ENCODE peak calls at places on chromosome 9, in eight cellular contexts. I is left ventricle myocardium inferior, V is BE2C, M is right lobe of liver, D is body of pancreas, Y is transverse colon, B is hepatocyte, J is heart right ventricle. F is an unnamed sample. For H3K9me3, the result is how much of the 10 kb centered on the place peaks cover.

GRCh38 chr9:127858041-127858512 is 3.6 kb upstream of the ENG start:
- DNase-seq in Y (no peak), B (no peak), V (peak), J (peak), I (peak), M (no peak), D (peak), F (peak)

GRCh38 chr9:123438821-123439220 is 82.8 kb downstream of the CRB2 start:
- DNase-seq in I (no peak), V (no peak), B (no peak), D (no peak), Y (no peak), M (no peak), J (no peak), F (no peak)

GRCh38 chr9:114082017-114082735 is 4.1 kb upstream of the AMBP start:
- DNase-seq in M (peak), J (peak), I (peak), Y (peak), V (peak), B (peak), D (peak), F (peak)

GRCh38 chr9:138020120-138020794 is 142.7 kb downstream of the CACNA1B start:
- DNase-seq in V (no peak), J (no peak), B (no peak), Y (no peak), I (no peak), D (no peak), M (no peak), F (no peak)

GRCh38 chr9:77883846-77884771 is 147.5 kb downstream of the GNAQ start:
- DNase-seq in B (no peak), V (peak), I (no peak), D (no peak), Y (no peak), M (no peak), J (no peak), F (peak)

GRCh38 chr9:92295827-92296258 is 2.3 kb upstream of the IARS1 start:
- DNase-seq in D (no peak), Y (no peak), B (peak), J (no peak), M (no peak), I (no peak), V (no peak), F (peak)

GRCh38 chr9:129146441-129146933 is 31.6 kb downstream of the IER5L start:
- DNase-seq in V (no peak), M (no peak), B (peak), D (no peak), Y (no peak), J (no peak), I (no peak), F (no peak)

GRCh38 chr9:2859776-2860379 is 16.0 kb upstream of the PUM3 start:
- DNase-seq in Y (peak), V (peak), M (peak), D (peak), I (peak), B (peak), J (peak), F (peak)

GRCh38 chr9:112890106-112891081 is at the start of gene SLC46A2:
- DNase-seq in B (peak), I (peak), V (no peak), D (peak), M (peak), Y (no peak), J (no peak), F (no peak)

GRCh38 chr9:81380504-81380903 is 308.8 kb downstream of the TLE1 start:
- DNase-seq in I (no peak), V (no peak), B (no peak), J (no peak), D (no peak), M (no peak), Y (no peak), F (no peak)

GRCh38 chr9:6134661-6135177 is 80.9 kb upstream of the IL33 start:
- DNase-seq in V (no peak), M (no peak), I (no peak), Y (no peak), D (no peak), J (no peak), B (no peak), F (no peak)

GRCh38 chr9:134642385-134643181 is 980 bp downstream of the COL5A1 start:
- DNase-seq in J (peak), B (peak), Y (peak), D (peak), V (peak), I (peak), M (no peak), F (peak)
- TF ChIP-seq CTCF in J (peak), B (peak), Y (no peak), D (no peak), V (no peak), I (no peak), M (no peak), F (no peak)

GRCh38 chr9:130205912-130206311 is 33.7 kb downstream of the NCS1 start:
- DNase-seq in B (no peak), D (no peak), J (no peak), Y (no peak), V (no peak), M (no peak), I (no peak), F (no peak)

GRCh38 chr9:130206579-130206978 is 34.4 kb downstream of the NCS1 start:
- DNase-seq in I (no peak), B (no peak), V (no peak), D (no peak), J (no peak), Y (no peak), M (no peak), F (no peak)

GRCh38 chr9:130209422-130209821 is 37.2 kb downstream of the NCS1 start:
- DNase-seq in B (no peak), I (no peak), J (no peak), V (no peak), M (no peak), Y (no peak), D (no peak), F (no peak)

GRCh38 chr9:130207241-130207992 is 35.2 kb downstream of the NCS1 start:
- DNase-seq in D (no peak), M (no peak), B (no peak), I (no peak), V (no peak), J (no peak), Y (no peak), F (no peak)

DNA sequence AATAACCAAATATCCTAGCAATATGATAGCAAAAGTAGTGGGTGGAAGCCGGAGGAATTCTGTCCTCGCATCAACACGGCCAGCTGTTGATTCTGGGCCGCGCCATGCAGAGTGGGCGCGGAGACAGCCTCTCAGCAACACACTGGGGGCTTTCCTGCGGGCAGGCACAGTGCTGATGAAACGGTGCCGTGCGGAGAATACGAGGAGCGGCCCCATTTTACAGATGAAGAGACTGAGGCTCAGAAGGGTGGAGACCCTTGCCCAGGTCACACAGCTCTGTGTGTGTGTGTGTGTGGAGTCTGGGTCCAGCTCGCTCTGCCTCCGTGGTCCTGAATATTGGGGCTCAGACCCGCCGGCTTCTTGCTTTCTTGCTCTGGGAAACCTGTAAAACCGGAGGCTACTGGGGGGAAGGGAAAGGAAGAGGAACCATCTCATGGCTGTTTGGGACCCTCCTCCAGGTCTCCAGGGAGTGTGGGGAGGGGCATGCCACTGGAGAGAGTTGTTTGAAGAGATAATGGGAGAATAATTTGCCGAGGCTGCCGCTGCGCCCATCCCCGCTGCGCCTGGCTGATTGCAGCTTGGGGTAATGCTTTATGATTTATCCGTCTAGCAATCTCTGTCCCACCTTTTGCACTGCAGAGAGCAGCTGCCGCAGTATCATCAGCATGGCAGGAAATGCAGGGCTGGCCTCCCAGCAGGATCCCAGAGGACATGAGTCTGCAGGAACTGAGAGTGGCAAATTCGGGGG is 36.6 kb downstream of the NCS1 start:
- DNase-seq in B (no peak), Y (no peak), J (no peak), V (peak), I (no peak), M (no peak), D (no peak), F (no peak)
- H3K4me3 ChIP-seq in B (no peak), Y (no peak), J (no peak), V (peak), I (no peak), M (no peak), D (no peak), F (no peak)

DNA sequence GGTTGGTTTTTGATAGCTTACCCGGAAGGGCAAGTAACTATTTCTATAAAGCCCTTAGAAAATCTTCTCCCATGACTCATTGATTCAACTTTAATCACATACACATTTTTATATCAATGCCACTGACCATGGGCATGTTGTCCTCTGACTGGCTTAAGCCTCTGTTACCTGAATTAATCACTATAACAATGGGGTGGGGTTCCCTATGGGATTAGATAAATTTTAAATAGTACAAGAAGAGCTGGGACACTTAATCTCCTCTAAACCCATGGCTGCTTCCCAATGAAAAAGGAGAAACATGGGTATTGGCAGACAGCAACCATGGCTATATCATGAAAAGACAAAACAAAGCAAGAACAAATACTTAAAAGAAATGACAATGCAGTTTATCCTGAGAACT is 636.2 kb downstream of the BRINP1 start:
- DNase-seq in J (no peak), V (no peak), B (no peak), D (no peak), M (no peak), Y (no peak), I (no peak), F (no peak)
- H3K9me3 ChIP-seq in J (under half), V (under half), B (under half), D (under half), M (under half), Y (under half), I (under half), F (under half)

GRCh38 chr9:120734607-120735006 is 20.3 kb upstream of the MEGF9 start:
- DNase-seq in B (no peak), V (no peak), I (no peak), J (no peak), M (no peak), D (no peak), Y (no peak), F (no peak)

GRCh38 chr9:120733190-120733589 is 18.9 kb upstream of the MEGF9 start:
- DNase-seq in Y (no peak), J (peak), M (peak), I (peak), B (peak), V (no peak), D (peak), F (no peak)

GRCh38 chr9:120730661-120731514 is 16.6 kb upstream of the MEGF9 start:
- DNase-seq in I (peak), J (peak), B (peak), V (peak), D (peak), Y (no peak), M (peak), F (peak)

GRCh38 chr9:120726484-120726883 is 12.2 kb upstream of the MEGF9 start:
- DNase-seq in D (no peak), M (no peak), I (no peak), Y (no peak), J (no peak), B (no peak), V (no peak), F (no peak)

DNA sequence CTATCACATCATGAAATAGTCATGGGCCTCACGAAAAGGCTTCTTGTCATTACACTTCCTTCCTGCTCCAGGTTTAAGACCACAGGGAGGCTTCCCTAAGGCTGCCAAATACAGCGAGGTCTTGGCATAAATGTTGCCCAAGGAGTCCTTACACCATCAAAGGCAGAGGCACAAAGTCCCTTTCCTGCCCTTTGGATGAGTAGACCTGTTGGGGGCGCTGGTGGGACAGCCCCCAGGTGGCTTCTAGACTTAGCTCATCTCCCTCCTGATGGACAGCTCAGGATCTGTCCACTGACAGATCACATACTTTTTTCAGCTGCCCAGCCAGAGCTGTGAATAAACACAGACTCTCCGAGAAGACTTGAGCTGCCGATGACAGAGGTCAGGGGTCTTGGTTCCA is 15.5 kb upstream of the MEGF9 start:
- DNase-seq in I (no peak), Y (no peak), B (no peak), D (no peak), J (no peak), M (no peak), V (no peak), F (peak)
- TF ChIP-seq CTCF in I (no peak), Y (no peak), B (peak), D (no peak), J (peak), M (peak), V (peak), F (peak)

GRCh38 chr9:101028346-101029299 is at the start of gene PLPPR1:
- DNase-seq in B (peak), D (peak), V (peak), M (peak), Y (peak), J (no peak), I (peak), F (peak)

GRCh38 chr9:101027246-101027645 is 1.3 kb upstream of the PLPPR1 start:
- DNase-seq in I (no peak), Y (no peak), V (no peak), J (no peak), M (no peak), B (no peak), D (no peak), F (peak)

GRCh38 chr9:101027733-101028345 is 688 bp upstream of the PLPPR1 start:
- DNase-seq in B (no peak), M (no peak), J (no peak), I (no peak), Y (no peak), D (no peak), V (no peak), F (no peak)

GRCh38 chr9:101030022-101030391 is 1.5 kb downstream of the PLPPR1 start:
- DNase-seq in M (no peak), I (no peak), J (no peak), Y (no peak), V (no peak), B (no peak), D (no peak), F (no peak)

DNA sequence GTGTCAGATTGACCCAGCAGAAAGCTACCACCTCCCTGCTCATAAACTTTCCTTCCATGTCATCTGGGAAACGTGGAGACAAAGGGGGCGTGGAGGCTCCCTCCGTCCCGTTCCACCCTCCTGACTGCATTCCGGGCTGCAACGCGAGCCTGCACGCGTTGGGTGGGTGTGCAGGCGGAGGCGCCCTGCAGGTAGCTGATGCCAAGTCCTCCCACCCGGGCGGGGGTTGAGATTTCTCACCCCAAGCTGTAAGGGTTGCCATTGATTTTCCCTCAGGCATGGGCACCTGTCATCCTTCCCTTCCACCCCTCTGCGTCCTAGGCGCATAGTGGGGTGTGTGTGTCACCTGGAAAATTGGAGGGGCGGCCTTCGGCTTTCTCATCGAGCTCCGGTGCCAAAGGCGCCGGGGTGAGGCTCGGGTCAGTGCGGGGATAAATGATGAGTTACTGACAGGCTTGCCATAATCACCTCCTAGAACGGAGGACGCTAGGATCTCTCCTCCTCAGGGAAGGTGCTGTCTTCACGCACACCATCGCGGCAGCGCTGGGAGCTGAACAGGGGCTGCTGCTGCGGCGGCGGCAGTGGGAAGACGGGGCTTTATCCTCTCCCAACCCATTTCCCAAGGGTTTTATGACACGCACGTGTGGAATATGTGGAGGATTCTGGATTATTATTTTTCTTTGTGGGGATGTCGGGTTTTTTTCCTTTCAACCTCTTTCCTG is 934 bp downstream of the PLPPR1 start:
- DNase-seq in B (peak), D (no peak), Y (no peak), M (peak), I (no peak), V (no peak), J (no peak), F (peak)
- H3K4me3 ChIP-seq in B (peak), D (no peak), Y (peak), M (peak), I (peak), V (no peak), J (peak), F (peak)

DNA sequence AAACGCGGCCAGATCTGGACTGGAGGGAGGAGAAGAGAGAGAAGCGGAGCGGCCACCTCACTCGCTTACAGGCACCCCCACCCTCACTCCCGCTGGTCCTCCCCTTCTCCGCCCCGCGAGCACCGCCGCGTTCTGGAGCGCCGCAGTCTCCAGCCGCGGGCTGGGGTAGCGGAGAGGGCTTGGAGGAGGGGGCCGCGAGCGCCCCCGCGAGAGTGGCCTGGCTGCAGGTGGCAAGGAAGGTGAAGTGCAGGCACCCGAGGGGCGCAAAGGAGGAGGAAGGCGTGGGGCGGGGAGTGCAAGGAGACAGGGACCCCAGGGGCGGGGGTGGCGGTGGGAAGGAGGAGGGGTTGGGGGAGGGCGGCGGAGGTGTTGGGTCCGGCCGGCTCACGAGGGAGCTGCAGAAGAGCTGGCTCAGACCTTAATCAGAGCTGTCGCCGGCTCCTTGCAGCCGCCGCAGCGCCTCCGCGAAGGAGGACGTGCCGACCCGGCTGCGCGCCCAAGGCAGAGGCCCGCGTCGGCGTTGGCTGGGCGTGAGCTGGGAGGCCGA is at the start of gene DMRT3:
- DNase-seq in B (no peak), I (no peak), Y (no peak), V (no peak), J (no peak), M (no peak), D (no peak), F (peak)
- H3K9me3 ChIP-seq in B (under half), I (under half), Y (under half), V (under half), J (under half), M (under half), D (under half), F (under half)